ENCODE peak calls at places on chromosomes 1 and 21, in five cellular contexts. I is T-helper 17 cell, X is kidney tubule cell, J is AG09309, B is endothelial cell of umbilical vein. E is an unnamed sample.
A peak's percentile ranks its signal among the peaks of the same experiment; 100 is the strongest.

GRCh38 chr1:202959276-202959620 is 1.1 kb upstream of the ADIPOR1 start:
- DNase-seq in X (peak; percentile 65), I (no peak), B (no peak), J (no peak), E (peak; percentile 41)

GRCh38 chr1:23980725-23981063 is 567 bp upstream of the SRSF10 start:
- DNase-seq in B (no peak), I (no peak), X (peak; percentile 83), J (no peak), E (no peak)

GRCh38 chr21:45322231-45322959 is 34.7 kb upstream of the POFUT2 start:
- DNase-seq in I (no peak), J (no peak), X (no peak), B (no peak), E (no peak)

GRCh38 chr1:54604572-54605370 is 18.6 kb downstream of the FAM151A start:
- DNase-seq in B (peak; percentile 14), X (peak; percentile 52), J (no peak), I (no peak), E (no peak)

GRCh38 chr1:3349968-3350299 is 104.5 kb upstream of the ARHGEF16 start:
- DNase-seq in X (no peak), J (no peak), B (no peak), I (no peak), E (no peak)

GRCh38 chr21:42411197-42411869 is 7.6 kb downstream of the UBASH3A start:
- DNase-seq in B (no peak), I (peak; percentile 27), J (no peak), X (no peak), E (no peak)

GRCh38 chr1:95023399-95024050 is 49.2 kb downstream of the ALG14 start:
- DNase-seq in I (no peak), J (peak; percentile 84), X (peak; percentile 65), B (peak; percentile 77), E (peak; percentile 74)

GRCh38 chr1:98940069-98940468 is 64.6 kb downstream of the PLPPR5 start:
- DNase-seq in X (no peak), B (no peak), I (no peak), J (no peak), E (no peak)

GRCh38 chr1:212500351-212500750 is 67.6 kb downstream of the NENF start:
- DNase-seq in J (no peak), B (no peak), X (no peak), I (no peak), E (no peak)

GRCh38 chr1:31051611-31052010 is 13.9 kb downstream of the PUM1 start:
- DNase-seq in I (no peak), X (no peak), B (no peak), J (no peak), E (no peak)

GRCh38 chr21:35394049-35394448 is 344.9 kb upstream of the RUNX1 start:
- DNase-seq in B (no peak), I (no peak), X (no peak), J (no peak), E (no peak)

GRCh38 chr1:193438771-193439170 is 252.4 kb upstream of the B3GALT2 start:
- DNase-seq in X (no peak), B (no peak), I (no peak), J (no peak), E (no peak)

GRCh38 chr1:59568158-59568935 is 246.4 kb upstream of the HOOK1 start:
- DNase-seq in B (peak; percentile 23), X (no peak), I (no peak), J (no peak), E (no peak)

GRCh38 chr21:43289442-43289841 is 120.6 kb downstream of the CRYAA start:
- DNase-seq in J (no peak), B (no peak), I (no peak), X (no peak), E (no peak)

GRCh38 chr1:61094677-61095076 is 12.3 kb downstream of the NFIA start:
- DNase-seq in J (no peak), I (no peak), X (no peak), B (no peak), E (no peak)

GRCh38 chr1:93964777-93965200 is 55.6 kb upstream of the GCLM start:
- DNase-seq in X (peak; percentile 80), B (no peak), J (no peak), I (no peak), E (no peak)

GRCh38 chr1:198107041-198107440 is 49.8 kb upstream of the NEK7 start:
- DNase-seq in B (no peak), I (no peak), X (peak; percentile 66), J (no peak), E (peak; percentile 89)

GRCh38 chr1:245888809-245889208 is 618.3 kb downstream of the SMYD3 start:
- DNase-seq in B (peak; percentile 57), J (no peak), I (no peak), X (peak; percentile 5), E (no peak)

GRCh38 chr21:41836166-41837015 is 42.8 kb downstream of the PRDM15 start:
- DNase-seq in I (no peak), X (no peak), J (no peak), B (no peak), E (no peak)

GRCh38 chr1:204383163-204383904 is 23.6 kb upstream of the PLEKHA6 start:
- DNase-seq in X (no peak), B (no peak), J (no peak), I (no peak), E (no peak)

GRCh38 chr1:182611787-182612186 is 7.6 kb upstream of the RGS16 start:
- DNase-seq in X (no peak), B (no peak), I (no peak), J (no peak), E (no peak)

GRCh38 chr1:1083181-1084027 is 9.3 kb upstream of the RNF223 start:
- DNase-seq in J (no peak), B (no peak), I (no peak), X (no peak), E (no peak)

GRCh38 chr1:154403300-154403943 is 1.7 kb upstream of the IL6R start:
- DNase-seq in J (no peak), B (no peak), I (no peak), X (no peak), E (no peak)